ENCODE peak calls at places on chromosomes 6 and 20, in four cellular contexts. One of them, this sample, is unnamed.

GRCh38 chr6:143973097-143973979 is 34.7 kb downstream of the PLAGL1 start:
- DNase-seq in Peyer's patch: no peak
- DNase-seq in right atrium auricular region: no peak
- DNase-seq in GM13977: no peak
- DNase-seq in this sample: no peak

GRCh38 chr20:35263609-35264223 is 14.2 kb downstream of the MMP24OS start:
- DNase-seq in Peyer's patch: no peak
- DNase-seq in right atrium auricular region: no peak
- DNase-seq in GM13977: no peak
- DNase-seq in this sample: no peak

GRCh38 chr6:115216835-115217234 is 843.9 kb downstream of the FRK start:
- DNase-seq in Peyer's patch: no peak
- DNase-seq in right atrium auricular region: no peak
- DNase-seq in GM13977: no peak
- DNase-seq in this sample: no peak

GRCh38 chr6:98333273-98333672 is 501.1 kb upstream of the POU3F2 start:
- DNase-seq in Peyer's patch: no peak
- DNase-seq in right atrium auricular region: no peak
- DNase-seq in GM13977: no peak
- DNase-seq in this sample: no peak

GRCh38 chr6:11869656-11870340 is 91.2 kb upstream of the ADTRP start:
- DNase-seq in Peyer's patch: no peak
- DNase-seq in right atrium auricular region: no peak
- DNase-seq in GM13977: no peak
- DNase-seq in this sample: no peak

GRCh38 chr6:2229742-2230141 is 15.7 kb downstream of the GMDS start:
- DNase-seq in Peyer's patch: no peak
- DNase-seq in right atrium auricular region: no peak
- DNase-seq in GM13977: no peak
- DNase-seq in this sample: no peak

GRCh38 chr6:108361312-108361932 is 66.6 kb downstream of the AFG1L start:
- DNase-seq in Peyer's patch: no peak
- DNase-seq in right atrium auricular region: no peak
- DNase-seq in GM13977: no peak
- DNase-seq in this sample: no peak

GRCh38 chr6:659179-659578 is 2.3 kb upstream of the HUS1B start:
- DNase-seq in Peyer's patch: no peak
- DNase-seq in right atrium auricular region: no peak
- DNase-seq in GM13977: no peak
- DNase-seq in this sample: no peak

GRCh38 chr6:31057426-31058003 is 47.2 kb downstream of the MUC22 start:
- DNase-seq in Peyer's patch: no peak
- DNase-seq in right atrium auricular region: no peak
- DNase-seq in GM13977: no peak
- DNase-seq in this sample: no peak

GRCh38 chr20:17403496-17403895 is 127.7 kb downstream of the BFSP1 start:
- DNase-seq in Peyer's patch: no peak
- DNase-seq in right atrium auricular region: no peak
- DNase-seq in GM13977: no peak
- DNase-seq in this sample: no peak

GRCh38 chr20:44295995-44296394 is 15.0 kb downstream of the FITM2 start:
- DNase-seq in Peyer's patch: no peak
- DNase-seq in right atrium auricular region: no peak
- DNase-seq in GM13977: no peak
- DNase-seq in this sample: no peak

GRCh38 chr6:2625581-2625980 is 125.1 kb downstream of the MYLK4 start:
- DNase-seq in Peyer's patch: no peak
- DNase-seq in right atrium auricular region: no peak
- DNase-seq in GM13977: no peak
- DNase-seq in this sample: no peak

GRCh38 chr6:15365273-15365687 is 119.4 kb downstream of the JARID2 start:
- DNase-seq in Peyer's patch: peak; percentile 54
- DNase-seq in right atrium auricular region: peak; percentile 87
- DNase-seq in GM13977: peak; percentile 27
- DNase-seq in this sample: no peak

GRCh38 chr6:109187399-109188114 is 92.2 kb downstream of the CEP57L1 start:
- DNase-seq in Peyer's patch: peak; percentile 58
- DNase-seq in right atrium auricular region: no peak
- DNase-seq in GM13977: peak; percentile 33
- DNase-seq in this sample: peak; percentile 37

GRCh38 chr6:149324428-149324827 is 6.9 kb downstream of the TAB2 start:
- DNase-seq in Peyer's patch: no peak
- DNase-seq in right atrium auricular region: no peak
- DNase-seq in GM13977: no peak
- DNase-seq in this sample: no peak

GRCh38 chr6:46039646-46040045 is 24.0 kb upstream of the CLIC5 start:
- DNase-seq in Peyer's patch: no peak
- DNase-seq in right atrium auricular region: no peak
- DNase-seq in GM13977: no peak
- DNase-seq in this sample: no peak

GRCh38 chr6:83827050-83827449 is 26.1 kb upstream of the RIPPLY2 start:
- DNase-seq in Peyer's patch: no peak
- DNase-seq in right atrium auricular region: no peak
- DNase-seq in GM13977: no peak
- DNase-seq in this sample: no peak

GRCh38 chr6:62285612-62286469 is at the start of gene KHDRBS2:
- DNase-seq in Peyer's patch: peak; percentile 90
- DNase-seq in right atrium auricular region: peak; percentile 74
- DNase-seq in GM13977: peak; percentile 85
- DNase-seq in this sample: peak; percentile 85

GRCh38 chr20:61682998-61683681 is 382.5 kb downstream of the TAF4 start:
- DNase-seq in Peyer's patch: no peak
- DNase-seq in right atrium auricular region: no peak
- DNase-seq in GM13977: no peak
- DNase-seq in this sample: no peak

GRCh38 chr20:60138263-60139127 is 180.3 kb downstream of the CDH26 start:
- DNase-seq in Peyer's patch: peak; percentile 30
- DNase-seq in right atrium auricular region: no peak
- DNase-seq in GM13977: peak; percentile 33
- DNase-seq in this sample: peak; percentile 57

GRCh38 chr20:36543187-36544133 is 2.1 kb downstream of the MYL9 start:
- DNase-seq in Peyer's patch: no peak
- DNase-seq in right atrium auricular region: peak; percentile 95
- DNase-seq in GM13977: no peak
- DNase-seq in this sample: peak; percentile 16

GRCh38 chr20:57685134-57685851 is 24.5 kb downstream of the PMEPA1 start:
- DNase-seq in Peyer's patch: no peak
- DNase-seq in right atrium auricular region: no peak
- DNase-seq in GM13977: no peak
- DNase-seq in this sample: no peak

GRCh38 chr20:17910828-17911294 is 57.7 kb downstream of the SNX5 start:
- DNase-seq in Peyer's patch: no peak
- DNase-seq in right atrium auricular region: peak; percentile 84
- DNase-seq in GM13977: no peak
- DNase-seq in this sample: no peak

GRCh38 chr20:16518068-16518783 is 55.0 kb downstream of the KIF16B start:
- DNase-seq in Peyer's patch: no peak
- DNase-seq in right atrium auricular region: no peak
- DNase-seq in GM13977: peak; percentile 41
- DNase-seq in this sample: peak; percentile 56

GRCh38 chr6:150940951-150941350 is 75.4 kb downstream of the MTHFD1L start:
- DNase-seq in Peyer's patch: no peak
- DNase-seq in right atrium auricular region: no peak
- DNase-seq in GM13977: no peak
- DNase-seq in this sample: no peak

GRCh38 chr6:38178584-38178886 is 359.0 kb downstream of the ZFAND3 start:
- DNase-seq in Peyer's patch: no peak
- DNase-seq in right atrium auricular region: no peak
- DNase-seq in GM13977: no peak
- DNase-seq in this sample: no peak

GRCh38 chr6:38179300-38179699 is 359.8 kb downstream of the ZFAND3 start:
- DNase-seq in Peyer's patch: no peak
- DNase-seq in right atrium auricular region: no peak
- DNase-seq in GM13977: no peak
- DNase-seq in this sample: no peak

GRCh38 chr6:38180586-38180985 is 361.1 kb downstream of the ZFAND3 start:
- DNase-seq in Peyer's patch: peak; percentile 15
- DNase-seq in right atrium auricular region: no peak
- DNase-seq in GM13977: no peak
- DNase-seq in this sample: no peak

GRCh38 chr6:38177885-38178583 is 358.5 kb downstream of the ZFAND3 start:
- DNase-seq in Peyer's patch: no peak
- DNase-seq in right atrium auricular region: no peak
- DNase-seq in GM13977: no peak
- DNase-seq in this sample: no peak

GRCh38 chr6:38179794-38180430 is 360.4 kb downstream of the ZFAND3 start:
- DNase-seq in Peyer's patch: no peak
- DNase-seq in right atrium auricular region: no peak
- DNase-seq in GM13977: no peak
- DNase-seq in this sample: no peak
- TF ChIP-seq CTCF in Peyer's patch: no peak
- TF ChIP-seq CTCF in right atrium auricular region: no peak
- TF ChIP-seq CTCF in GM13977: peak; percentile 12
- TF ChIP-seq CTCF in this sample: no peak

DNA sequence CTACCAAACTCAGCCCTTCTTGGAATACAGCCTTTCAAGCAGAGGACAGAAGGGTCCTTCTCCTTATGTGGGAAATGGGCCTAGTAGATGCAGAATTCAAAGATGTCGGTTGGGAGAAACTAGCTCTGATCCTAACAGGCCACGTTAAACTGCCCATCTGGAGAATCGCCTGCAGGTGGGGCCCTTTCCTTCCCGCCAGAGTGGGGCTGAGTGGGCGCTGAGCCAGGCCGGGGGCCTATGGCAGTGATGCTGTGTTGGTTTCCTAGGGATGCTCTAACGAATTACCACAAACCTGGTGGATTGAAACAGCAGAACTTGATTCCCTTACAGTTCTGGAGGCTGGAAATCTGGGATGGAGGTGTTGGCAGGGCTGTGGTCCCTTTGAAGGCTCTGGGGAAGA is 9.1 kb downstream of the MAPK13 start:
- DNase-seq in Peyer's patch: no peak
- DNase-seq in right atrium auricular region: no peak
- DNase-seq in GM13977: no peak
- DNase-seq in this sample: peak; percentile 35
- TF ChIP-seq CTCF in Peyer's patch: no peak
- TF ChIP-seq CTCF in right atrium auricular region: no peak
- TF ChIP-seq CTCF in GM13977: peak; percentile 22
- TF ChIP-seq CTCF in this sample: peak; percentile 12

GRCh38 chr6:16514249-16514648 is 247.0 kb downstream of the ATXN1 start:
- DNase-seq in Peyer's patch: no peak
- DNase-seq in right atrium auricular region: no peak
- DNase-seq in GM13977: peak; percentile 40
- DNase-seq in this sample: peak; percentile 46
- TF ChIP-seq CTCF in Peyer's patch: peak; percentile 44
- TF ChIP-seq CTCF in right atrium auricular region: peak; percentile 33
- TF ChIP-seq CTCF in GM13977: peak; percentile 55
- TF ChIP-seq CTCF in this sample: peak; percentile 26

DNA sequence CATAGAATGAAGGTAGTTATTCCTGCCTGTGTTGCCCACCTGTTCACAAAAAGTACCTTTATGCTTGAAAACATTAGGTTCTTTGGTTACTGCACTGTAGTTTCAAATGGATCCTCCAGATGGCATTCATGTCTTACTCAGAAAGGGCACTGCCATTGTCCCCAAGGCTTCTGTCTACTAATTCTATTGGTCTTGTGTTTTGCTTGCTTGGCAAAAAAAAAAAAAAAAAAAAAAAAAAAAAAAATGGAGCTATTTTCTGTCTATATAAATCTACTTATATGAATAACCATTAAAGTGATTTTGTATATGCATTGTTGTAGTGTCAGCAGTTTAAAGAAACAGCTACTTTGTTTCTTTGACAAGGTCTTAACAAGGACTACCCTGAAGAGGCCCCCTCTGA is 12.7 kb upstream of the EFHC1 start:
- DNase-seq in Peyer's patch: no peak
- DNase-seq in right atrium auricular region: no peak
- DNase-seq in GM13977: peak; percentile 59
- DNase-seq in this sample: no peak
- TF ChIP-seq CTCF in Peyer's patch: peak; percentile 38
- TF ChIP-seq CTCF in right atrium auricular region: no peak
- TF ChIP-seq CTCF in GM13977: peak; percentile 41
- TF ChIP-seq CTCF in this sample: peak; percentile 33

GRCh38 chr20:24998121-24998520 is 5.6 kb upstream of the APMAP start:
- DNase-seq in Peyer's patch: no peak
- DNase-seq in right atrium auricular region: peak; percentile 50
- DNase-seq in GM13977: no peak
- DNase-seq in this sample: no peak

GRCh38 chr20:25003002-25003401 is 10.5 kb upstream of the APMAP start:
- DNase-seq in Peyer's patch: no peak
- DNase-seq in right atrium auricular region: no peak
- DNase-seq in GM13977: no peak
- DNase-seq in this sample: no peak

GRCh38 chr20:24998631-24999445 is 6.3 kb upstream of the APMAP start:
- DNase-seq in Peyer's patch: peak; percentile 6
- DNase-seq in right atrium auricular region: peak; percentile 58
- DNase-seq in GM13977: no peak
- DNase-seq in this sample: no peak

GRCh38 chr20:24999568-24999967 is 7.0 kb upstream of the APMAP start:
- DNase-seq in Peyer's patch: no peak
- DNase-seq in right atrium auricular region: peak; percentile 49
- DNase-seq in GM13977: no peak
- DNase-seq in this sample: no peak

GRCh38 chr20:25000268-25000801 is 7.8 kb upstream of the APMAP start:
- DNase-seq in Peyer's patch: peak; percentile 15
- DNase-seq in right atrium auricular region: peak; percentile 78
- DNase-seq in GM13977: no peak
- DNase-seq in this sample: no peak
- TF ChIP-seq CTCF in Peyer's patch: no peak
- TF ChIP-seq CTCF in right atrium auricular region: no peak
- TF ChIP-seq CTCF in GM13977: no peak
- TF ChIP-seq CTCF in this sample: no peak

DNA sequence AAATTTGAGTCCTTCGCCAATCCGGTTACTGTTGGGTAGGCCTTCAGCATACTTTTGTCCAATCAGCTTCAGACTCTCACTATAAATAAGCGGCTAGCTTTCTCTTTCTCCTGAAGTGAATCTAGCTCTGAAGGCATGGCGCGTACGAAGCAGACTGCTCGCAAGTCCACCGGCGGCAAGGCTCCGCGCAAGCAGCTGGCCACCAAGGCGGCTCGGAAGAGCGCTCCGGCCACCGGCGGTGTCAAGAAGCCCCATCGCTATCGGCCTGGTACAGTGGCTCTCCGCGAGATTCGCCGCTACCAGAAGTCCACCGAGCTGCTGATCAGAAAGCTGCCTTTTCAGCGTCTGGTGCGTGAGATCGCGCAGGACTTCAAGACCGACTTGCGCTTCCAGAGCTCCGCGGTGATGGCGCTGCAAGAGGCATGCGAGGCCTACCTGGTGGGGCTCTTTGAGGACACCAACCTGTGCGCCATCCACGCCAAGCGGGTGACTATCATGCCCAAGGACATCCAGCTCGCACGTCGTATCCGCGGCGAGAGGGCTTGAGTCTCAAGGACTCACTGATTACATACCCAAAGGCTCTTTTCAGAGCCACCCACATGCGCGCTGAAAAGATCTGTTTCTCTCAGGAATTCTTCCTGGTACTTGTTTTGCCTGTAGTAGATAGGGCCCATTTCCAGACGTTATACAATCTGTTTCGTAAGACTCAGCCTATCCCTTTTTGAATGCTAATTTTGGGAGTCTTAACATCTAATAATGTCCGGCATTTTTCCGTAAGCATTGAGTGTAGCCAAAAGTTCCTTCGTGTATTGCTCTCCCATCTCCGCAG is 102.0 kb downstream of the OR2B2 start:
- DNase-seq in Peyer's patch: peak; percentile 83
- DNase-seq in right atrium auricular region: peak; percentile 75
- DNase-seq in GM13977: peak; percentile 79
- DNase-seq in this sample: peak; percentile 84
- TF ChIP-seq CTCF in Peyer's patch: no peak
- TF ChIP-seq CTCF in right atrium auricular region: no peak
- TF ChIP-seq CTCF in GM13977: peak; percentile 34
- TF ChIP-seq CTCF in this sample: no peak